ENCODE peak calls at places on chromosomes 1 and 21, in ten cellular contexts. I, W, U, O, V, Z, J, M, K and C are unnamed samples.

GRCh38 chr1:151540982-151541377 is 871 bp downstream of the TUFT1 start:
- DNase-seq in I (no peak), W (no peak), U (no peak), O (no peak), V (no peak), Z (no peak), J (no peak), M (no peak), K (no peak), C (no peak)

GRCh38 chr1:53572061-53572801 is 113.0 kb downstream of the DMRTB1 start:
- DNase-seq in I (no peak), W (no peak), U (no peak), O (peak; percentile 42), V (peak; percentile 73), Z (peak; percentile 74), J (no peak), M (no peak), K (no peak), C (no peak)

GRCh38 chr1:51908499-51908898 is 30.0 kb upstream of the NRDC start:
- DNase-seq in I (no peak), W (no peak), U (no peak), O (no peak), V (no peak), Z (no peak), J (no peak), M (no peak), K (no peak), C (no peak)

GRCh38 chr1:93578911-93579825 is 102.5 kb downstream of the BCAR3 start:
- DNase-seq in I (no peak), W (no peak), U (no peak), O (no peak), V (no peak), Z (no peak), J (no peak), M (no peak), K (no peak), C (no peak)

GRCh38 chr1:119896303-119896702 is at the start of gene ADAM30:
- DNase-seq in I (no peak), W (no peak), U (no peak), O (no peak), V (no peak), Z (no peak), J (no peak), M (no peak), K (no peak), C (no peak)

GRCh38 chr1:220734571-220735326 is 13.4 kb upstream of the MTARC2 start:
- DNase-seq in I (no peak), W (no peak), U (no peak), O (peak; percentile 74), V (peak; percentile 81), Z (no peak), J (peak; percentile 59), M (no peak), K (no peak), C (no peak)

GRCh38 chr1:69077633-69078032 is 490.1 kb upstream of the LRRC7 start:
- DNase-seq in I (no peak), W (no peak), U (no peak), O (no peak), V (no peak), Z (no peak), J (no peak), M (no peak), K (no peak), C (no peak)

GRCh38 chr1:232017057-232017456 is 390.5 kb downstream of the DISC1 start:
- DNase-seq in I (no peak), W (no peak), U (no peak), O (no peak), V (peak; percentile 15), Z (no peak), J (no peak), M (no peak), K (no peak), C (no peak)

GRCh38 chr1:162930532-162931438 is 69.8 kb upstream of the CCDC190 start:
- DNase-seq in I (no peak), W (no peak), U (no peak), O (no peak), V (no peak), Z (no peak), J (no peak), M (no peak), K (no peak), C (no peak)

GRCh38 chr1:90993245-90993644 is 28.6 kb downstream of the ZNF644 start:
- DNase-seq in I (no peak), W (no peak), U (no peak), O (no peak), V (no peak), Z (no peak), J (no peak), M (no peak), K (no peak), C (no peak)

GRCh38 chr21:16304189-16304588 is 574.4 kb downstream of the USP25 start:
- DNase-seq in I (no peak), W (no peak), U (no peak), O (no peak), V (no peak), Z (no peak), J (no peak), M (no peak), K (no peak), C (no peak)

GRCh38 chr1:65020774-65021173 is 54.4 kb upstream of the JAK1 start:
- DNase-seq in I (no peak), W (no peak), U (no peak), O (peak; percentile 21), V (peak; percentile 5), Z (no peak), J (peak; percentile 31), M (no peak), K (no peak), C (no peak)

DNA sequence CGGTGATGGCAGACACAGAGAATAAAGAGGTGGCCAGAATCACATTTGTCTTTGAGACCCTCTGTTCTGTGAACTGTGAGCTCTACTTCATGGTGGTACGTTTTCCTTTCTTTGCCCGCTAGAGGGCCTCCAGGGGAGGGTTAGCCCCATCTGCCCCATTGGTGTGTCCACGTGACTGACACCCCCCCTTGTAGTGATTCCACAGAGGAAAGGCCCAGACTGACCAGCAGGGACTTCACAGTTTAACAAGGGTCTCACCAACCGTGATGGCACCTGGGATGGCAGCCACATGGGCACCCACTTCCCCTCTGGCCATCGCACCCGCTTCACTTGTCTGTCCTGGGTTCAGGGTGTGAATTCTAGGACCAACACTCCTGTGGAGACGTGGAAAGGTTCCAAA is 22.3 kb upstream of the SARS1 start:
- DNase-seq in I (no peak), W (no peak), U (no peak), O (no peak), V (no peak), Z (no peak), J (no peak), M (no peak), K (peak; percentile 32), C (no peak)
- TF ChIP-seq CTCF in I (no peak), W (no peak), U (no peak), O (peak; percentile 16), V (no peak), Z (no peak), J (peak; percentile 27), M (no peak), K (peak; percentile 71), C (no peak)

GRCh38 chr1:224851850-224852261 is 77.6 kb upstream of the DNAH14 start:
- DNase-seq in I (no peak), W (no peak), U (peak; percentile 45), O (no peak), V (no peak), Z (no peak), J (no peak), M (no peak), K (no peak), C (no peak)
- TF ChIP-seq CTCF in I (no peak), W (no peak), U (no peak), O (no peak), V (no peak), Z (no peak), J (no peak), M (no peak), K (peak; percentile 30), C (no peak)

GRCh38 chr21:42356036-42356435 is 5.2 kb upstream of the TFF2 start:
- DNase-seq in I (no peak), W (no peak), U (no peak), O (no peak), V (no peak), Z (no peak), J (no peak), M (no peak), K (no peak), C (no peak)
- TF ChIP-seq CTCF in I (no peak), W (no peak), U (no peak), O (no peak), V (no peak), Z (no peak), J (no peak), M (no peak), K (no peak), C (no peak)

GRCh38 chr21:43659136-43660000 is at the start of the genes HSF2BP and RRP1B:
- DNase-seq in I (peak; percentile 85), W (peak; percentile 63), U (peak; percentile 94), O (peak; percentile 88), V (peak; percentile 79), Z (peak; percentile 86), J (peak; percentile 74), M (peak; percentile 86), K (peak; percentile 90), C (peak; percentile 75)
- TF ChIP-seq CTCF in I (no peak), W (no peak), U (no peak), O (no peak), V (peak; percentile 18), Z (no peak), J (no peak), M (no peak), K (no peak), C (no peak)

GRCh38 chr21:19322360-19322759 is 918.8 kb upstream of the TMPRSS15 start:
- DNase-seq in I (no peak), W (no peak), U (no peak), O (peak; percentile 11), V (no peak), Z (no peak), J (peak; percentile 0), M (no peak), K (no peak), C (no peak)
- TF ChIP-seq CTCF in I (no peak), W (no peak), U (no peak), O (no peak), V (no peak), Z (peak; percentile 55), J (no peak), M (no peak), K (peak; percentile 33), C (peak; percentile 51)